ENCODE peak calls at places on chromosomes 3 and 15, in four cellular contexts. F, J, K and B are unnamed samples.

GRCh38 chr3:196969660-196970546 is 1.3 kb upstream of the PIGZ start:
- DNase-seq in F (no peak), K (peak), J (peak), B (peak)

GRCh38 chr3:11727207-11727606 is 83.5 kb upstream of the VGLL4 start:
- DNase-seq in J (no peak), K (no peak), F (no peak), B (no peak)

GRCh38 chr15:85667491-85668424 is 127.0 kb downstream of the KLHL25 start:
- DNase-seq in F (peak), K (peak), J (peak), B (peak)

GRCh38 chr15:64987136-64987535 is 2.6 kb downstream of the SPG21 start:
- DNase-seq in J (no peak), K (no peak), F (no peak), B (no peak)

GRCh38 chr3:183548262-183548769 is 7.2 kb downstream of the KLHL6 start:
- DNase-seq in J (no peak), K (peak), F (peak), B (no peak)

GRCh38 chr3:165669967-165670366 is 167.3 kb downstream of the BCHE start:
- DNase-seq in K (no peak), J (no peak), F (peak), B (no peak)

GRCh38 chr3:136377499-136377898 is 127.4 kb downstream of the PCCB start:
- DNase-seq in F (no peak), K (no peak), J (no peak), B (no peak)

GRCh38 chr3:43106293-43106628 is 382 bp upstream of the POMGNT2 start:
- DNase-seq in F (no peak), K (no peak), J (no peak), B (no peak)